ENCODE peak calls at places on chromosomes 6 and 20, in five cellular contexts. C, E, Q, R and V are unnamed samples.

GRCh38 chr6:40907198-40907701 is 131.8 kb downstream of the UNC5CL start:
- DNase-seq in Q (no peak), E (peak; percentile 93), R (no peak), C (no peak), V (peak; percentile 13)

GRCh38 chr6:51901766-51902165 is 185.6 kb downstream of the PKHD1 start:
- DNase-seq in Q (no peak), R (no peak), E (no peak), C (no peak), V (no peak)

GRCh38 chr20:61959301-61959700 is 106.4 kb downstream of the TAF4 start:
- DNase-seq in E (no peak), C (no peak), Q (no peak), R (peak; percentile 3), V (no peak)

GRCh38 chr6:119728220-119728750 is 378.7 kb upstream of the MAN1A1 start:
- DNase-seq in C (no peak), R (no peak), E (no peak), Q (no peak), V (no peak)

GRCh38 chr20:44711237-44711636 is 3.9 kb upstream of the CCN5 start:
- DNase-seq in R (peak; percentile 43), Q (no peak), E (no peak), C (no peak), V (no peak)

GRCh38 chr20:18504479-18505060 is 3.2 kb upstream of the SEC23B start:
- DNase-seq in R (peak; percentile 16), C (no peak), E (no peak), Q (no peak), V (no peak)

GRCh38 chr6:15359335-15359862 is 113.5 kb downstream of the JARID2 start:
- DNase-seq in R (no peak), Q (no peak), E (no peak), C (no peak), V (no peak)

GRCh38 chr6:18327621-18328548 is 59.3 kb upstream of the RNF144B start:
- DNase-seq in R (no peak), E (peak; percentile 60), C (no peak), Q (no peak), V (no peak)

GRCh38 chr6:31058128-31058894 is 48.0 kb downstream of the MUC22 start:
- DNase-seq in E (peak; percentile 38), R (peak; percentile 90), C (no peak), Q (no peak), V (peak; percentile 88)

GRCh38 chr6:17656092-17656491 is 50.6 kb downstream of the NUP153 start:
- DNase-seq in R (peak; percentile 44), C (no peak), E (no peak), Q (no peak), V (no peak)

GRCh38 chr6:14310955-14311354 is 193.4 kb downstream of the CD83 start:
- DNase-seq in R (peak; percentile 57), E (no peak), Q (no peak), C (no peak), V (no peak)

GRCh38 chr6:13485923-13486557 is 1.4 kb downstream of the GFOD1 start:
- DNase-seq in C (peak; percentile 21), E (peak; percentile 74), Q (peak; percentile 8), R (peak; percentile 48), V (peak; percentile 31)

GRCh38 chr20:59596690-59597089 is 7.7 kb upstream of the PHACTR3 start:
- DNase-seq in E (peak; percentile 13), Q (no peak), R (no peak), C (no peak), V (no peak)

GRCh38 chr6:96794980-96795379 is 42.3 kb downstream of the GPR63 start:
- DNase-seq in E (no peak), R (peak; percentile 86), C (no peak), Q (no peak), V (no peak)

GRCh38 chr20:37579091-37579490 is 51.4 kb upstream of the BLCAP start:
- DNase-seq in Q (no peak), R (no peak), E (no peak), C (no peak), V (no peak)

GRCh38 chr20:49916146-49917002 is 1.0 kb upstream of the SPATA2 start:
- DNase-seq in R (no peak), Q (no peak), C (no peak), E (peak; percentile 82), V (peak; percentile 53)

GRCh38 chr6:168155193-168155592 is 76.2 kb upstream of the FRMD1 start:
- DNase-seq in R (peak; percentile 78), E (no peak), C (no peak), Q (no peak), V (no peak)

GRCh38 chr6:148768646-148769270 is 21.9 kb downstream of the UST start:
- DNase-seq in R (no peak), Q (no peak), C (no peak), E (no peak), V (no peak)

GRCh38 chr6:63660737-63661136 is 25.1 kb downstream of the PHF3 start:
- DNase-seq in C (no peak), E (no peak), Q (no peak), R (no peak), V (no peak)

GRCh38 chr6:14074723-14075503 is 42.7 kb upstream of the CD83 start:
- DNase-seq in E (peak; percentile 54), Q (peak; percentile 63), C (no peak), R (peak; percentile 99), V (peak; percentile 31)

GRCh38 chr6:85923013-85923430 is 280.3 kb upstream of the SYNCRIP start:
- DNase-seq in R (peak; percentile 42), E (peak; percentile 81), Q (peak; percentile 3), C (no peak), V (peak; percentile 34)

GRCh38 chr6:83198486-83199172 is 5.5 kb downstream of the RWDD2A start:
- DNase-seq in E (no peak), R (no peak), C (no peak), Q (no peak), V (peak; percentile 20)

GRCh38 chr20:3406481-3407425 is 716 bp downstream of the DNAAF9 start:
- DNase-seq in E (peak; percentile 77), C (no peak), R (peak; percentile 43), Q (peak; percentile 30), V (peak; percentile 67)

GRCh38 chr20:49821850-49822249 is 9.2 kb downstream of the SLC9A8 start:
- DNase-seq in E (no peak), Q (no peak), R (peak; percentile 73), C (no peak), V (peak; percentile 74)

GRCh38 chr6:56549014-56549413 is 93.7 kb downstream of the DST start:
- DNase-seq in C (no peak), E (peak; percentile 55), R (no peak), Q (no peak), V (no peak)

GRCh38 chr6:26231006-26231587 is 133.9 kb upstream of the BTN3A2 start:
- DNase-seq in R (peak; percentile 7), C (no peak), E (no peak), Q (no peak), V (no peak)

GRCh38 chr20:62405108-62405980 is 1.7 kb downstream of the CABLES2 start:
- DNase-seq in Q (no peak), C (no peak), R (peak; percentile 59), E (peak; percentile 49), V (peak; percentile 58)

GRCh38 chr20:51586005-51586440 is 43.5 kb upstream of the NFATC2 start:
- DNase-seq in R (peak; percentile 86), Q (no peak), C (no peak), E (no peak), V (peak; percentile 46)